ENCODE peak calls at places on chromosome 4, in eight cellular contexts. R, G, S, U, Z, T, C and N are unnamed samples.

GRCh38 chr4:184437988-184438774 is 36.2 kb downstream of the IRF2 start:
- DNase-seq in Z (no peak), C (no peak), T (no peak), R (no peak), U (no peak), G (no peak), S (no peak), N (no peak)

GRCh38 chr4:70722199-70722791 is 531 bp downstream of the RUFY3 start:
- DNase-seq in Z (no peak), S (no peak), T (no peak), G (no peak), C (no peak), U (no peak), R (no peak), N (no peak)

GRCh38 chr4:37601527-37601926 is 84.6 kb downstream of the RELL1 start:
- DNase-seq in S (no peak), G (no peak), U (no peak), Z (no peak), C (no peak), R (no peak), T (no peak), N (no peak)

GRCh38 chr4:168562021-168562691 is 65.3 kb downstream of the PALLD start:
- DNase-seq in C (no peak), S (no peak), U (no peak), Z (no peak), G (no peak), T (no peak), R (peak; percentile 52), N (no peak)

GRCh38 chr4:186202490-186203140 is 11.2 kb downstream of the CYP4V2 start:
- DNase-seq in S (no peak), C (no peak), Z (no peak), U (no peak), R (no peak), G (no peak), T (no peak), N (no peak)

GRCh38 chr4:5152521-5152920 is 101.2 kb downstream of the STK32B start:
- DNase-seq in R (no peak), G (no peak), C (no peak), T (peak; percentile 43), U (no peak), Z (no peak), S (no peak), N (no peak)

GRCh38 chr4:180832086-180832485 is 1411.1 kb upstream of the TENM3 start:
- DNase-seq in R (no peak), U (no peak), S (no peak), T (no peak), C (no peak), G (no peak), Z (no peak), N (no peak)

GRCh38 chr4:103915224-103915869 is 195.6 kb upstream of the TACR3 start:
- DNase-seq in Z (no peak), S (no peak), G (no peak), R (peak; percentile 4), U (no peak), T (no peak), C (no peak), N (no peak)

GRCh38 chr4:122577808-122578781 is 42.8 kb downstream of the IL21 start:
- DNase-seq in G (peak; percentile 60), T (no peak), U (peak; percentile 51), S (no peak), C (no peak), Z (no peak), R (peak; percentile 66), N (peak; percentile 26)

GRCh38 chr4:46648088-46648744 is 258.3 kb upstream of the GABRA2 start:
- DNase-seq in S (no peak), Z (peak; percentile 84), G (peak; percentile 15), C (no peak), R (peak; percentile 5), T (no peak), U (peak; percentile 20), N (peak; percentile 24)

GRCh38 chr4:176635372-176636261 is 157.1 kb downstream of the VEGFC start:
- DNase-seq in G (no peak), R (peak; percentile 67), C (no peak), S (no peak), T (no peak), U (no peak), Z (no peak), N (no peak)

GRCh38 chr4:95093460-95093859 is 335.7 kb downstream of the BMPR1B start:
- DNase-seq in R (no peak), G (no peak), U (no peak), C (no peak), T (no peak), S (no peak), Z (no peak), N (no peak)

GRCh38 chr4:76072760-76073159 is 1.7 kb upstream of the ART3 start:
- DNase-seq in G (no peak), Z (no peak), C (no peak), U (no peak), T (no peak), S (no peak), R (no peak), N (no peak)

GRCh38 chr4:133624744-133625143 is 475.6 kb downstream of the PCDH10 start:
- DNase-seq in R (no peak), C (no peak), T (no peak), Z (peak; percentile 41), S (no peak), U (peak; percentile 11), G (no peak), N (no peak)

DNA sequence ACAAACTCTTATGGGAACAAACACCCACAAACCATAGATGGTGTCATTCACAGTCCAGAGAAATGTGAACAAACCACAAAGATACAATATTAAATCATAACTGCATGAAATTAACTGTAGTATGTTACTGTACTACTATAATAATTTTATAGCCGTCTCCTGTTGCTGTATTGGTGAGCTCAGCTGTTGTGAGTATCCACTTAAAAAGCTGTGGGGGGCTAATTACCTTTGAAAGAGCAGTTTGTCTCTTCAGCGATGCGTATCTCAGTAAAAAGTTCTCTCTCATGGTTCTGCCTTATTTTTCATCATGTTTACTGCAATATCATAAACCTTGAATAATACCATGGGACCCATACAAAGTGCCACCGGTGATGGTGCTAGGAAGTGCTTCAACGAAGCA is 8.5 kb upstream of the MSMO1 start:
- DNase-seq in G (no peak), U (no peak), R (no peak), S (no peak), Z (no peak), C (no peak), T (no peak), N (no peak)
- TF ChIP-seq CTCF in G (no peak), U (no peak), R (no peak), S (no peak), Z (no peak), C (no peak), T (no peak), N (no peak)

GRCh38 chr4:89157488-89158024 is 46.2 kb downstream of the TIGD2 start:
- DNase-seq in R (no peak), U (no peak), T (no peak), C (no peak), G (no peak), S (no peak), Z (no peak), N (no peak)

GRCh38 chr4:89160806-89161205 is 49.5 kb downstream of the TIGD2 start:
- DNase-seq in G (no peak), U (no peak), C (no peak), T (no peak), S (no peak), R (no peak), Z (no peak), N (no peak)

GRCh38 chr4:89161841-89162240 is 50.5 kb downstream of the TIGD2 start:
- DNase-seq in T (no peak), Z (no peak), G (no peak), U (no peak), R (no peak), C (no peak), S (no peak), N (no peak)

GRCh38 chr4:89156515-89156914 is 45.2 kb downstream of the TIGD2 start:
- DNase-seq in Z (no peak), U (no peak), G (no peak), R (no peak), S (no peak), C (no peak), T (no peak), N (no peak)

DNA sequence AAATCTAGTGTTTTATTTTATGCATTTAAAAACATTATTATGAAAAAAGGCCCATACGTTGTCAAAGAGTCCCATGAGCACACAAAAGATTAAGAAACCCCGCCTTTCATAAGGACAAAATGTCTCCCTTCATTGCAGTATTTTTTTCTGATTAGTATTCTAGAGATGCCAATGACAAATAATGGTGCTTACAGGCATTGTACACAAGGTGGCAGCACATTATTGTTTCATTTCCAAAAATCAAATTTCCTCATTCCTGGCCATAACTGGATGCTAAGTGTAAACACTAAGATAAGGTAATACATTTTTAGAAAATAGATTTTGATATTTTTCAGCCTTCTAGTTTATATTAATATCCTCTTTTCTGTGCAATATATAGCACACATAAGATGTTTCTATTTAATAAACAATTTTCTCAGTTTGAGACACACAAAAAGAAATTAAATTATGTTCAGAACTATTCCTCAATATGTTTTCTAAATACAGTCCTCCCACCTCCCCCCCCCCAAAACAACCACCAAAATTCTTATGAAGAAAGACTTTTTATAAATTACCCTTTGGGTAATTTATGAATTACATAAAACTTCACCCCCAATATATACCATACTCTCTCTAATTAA is 47.7 kb downstream of the TIGD2 start:
- DNase-seq in R (peak; percentile 43), C (no peak), T (no peak), U (no peak), S (no peak), Z (no peak), G (peak; percentile 13), N (no peak)
- TF ChIP-seq CTCF in R (peak; percentile 84), C (peak; percentile 75), T (no peak), U (peak; percentile 79), S (peak; percentile 80), Z (peak; percentile 81), G (peak; percentile 88), N (peak; percentile 84)

DNA sequence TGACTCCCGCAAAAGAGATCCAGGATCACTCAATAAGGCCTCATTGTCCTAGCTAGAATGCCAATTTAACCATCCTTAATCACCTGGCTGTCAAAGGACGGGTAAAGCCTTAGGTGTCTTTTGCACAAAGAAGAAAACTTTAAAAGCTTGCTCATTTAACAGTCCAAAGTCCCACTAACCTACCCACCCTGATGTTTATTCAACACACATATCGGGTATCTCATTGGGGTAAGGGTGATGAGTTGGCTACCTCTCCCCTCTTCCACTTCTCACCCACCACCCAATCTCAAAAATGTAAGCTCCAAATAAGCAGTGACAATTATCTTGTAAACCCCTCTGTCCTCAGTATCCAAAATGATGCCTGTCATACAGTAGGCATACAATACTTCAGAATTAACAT is 988 bp upstream of the SRD5A3 start:
- DNase-seq in Z (no peak), S (no peak), R (no peak), G (no peak), U (no peak), C (no peak), T (no peak), N (no peak)
- TF ChIP-seq CTCF in Z (no peak), S (no peak), R (no peak), G (no peak), U (no peak), C (no peak), T (no peak), N (no peak)

DNA sequence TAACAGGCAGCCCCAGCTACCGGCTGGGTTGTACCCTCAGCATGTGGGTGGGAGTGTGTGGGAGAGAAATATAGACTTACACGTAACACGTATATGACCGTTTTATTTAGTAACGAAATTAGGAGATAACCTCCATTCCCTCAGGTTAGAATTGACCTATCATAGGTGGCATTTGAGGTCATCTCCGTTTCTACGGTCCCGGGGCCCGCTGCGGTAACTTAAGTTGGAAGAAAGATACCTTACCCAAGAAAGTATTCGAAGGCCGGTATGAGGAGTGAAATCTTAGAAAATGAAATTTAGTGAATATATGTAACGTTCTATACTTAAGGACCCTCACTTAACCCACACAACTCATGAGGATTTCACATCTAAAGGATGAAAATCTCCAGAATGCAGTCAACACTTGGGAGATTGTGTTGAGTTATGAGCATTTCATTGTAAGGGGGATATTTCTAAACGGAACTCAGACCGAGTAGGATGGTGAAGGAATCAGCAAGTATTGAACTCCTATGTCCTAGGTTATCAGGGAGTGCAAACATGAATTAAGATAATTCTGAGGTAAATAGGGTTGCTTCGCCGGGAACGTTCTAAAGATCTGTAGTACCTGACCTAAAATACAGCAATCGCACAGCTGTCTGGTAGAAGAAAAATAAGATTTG is 906 bp downstream of the CISD2 start:
- DNase-seq in U (no peak), C (no peak), R (peak; percentile 22), G (no peak), T (no peak), S (no peak), Z (no peak), N (no peak)
- TF ChIP-seq CTCF in U (no peak), C (no peak), R (no peak), G (no peak), T (no peak), S (no peak), Z (no peak), N (no peak)